ENCODE peak calls at places on chromosome 17, in ten cellular contexts. One of them, this sample, is unnamed.

GRCh38 chr17:78780852-78781338 is 1.2 kb downstream of the CYTH1 start:
- DNase-seq in neural progenitor cell: no peak
- DNase-seq in CD8-positive, alpha-beta memory T cell: no peak
- DNase-seq in ecto neural progenitor cell: no peak
- DNase-seq in H1: no peak
- DNase-seq in skeletal muscle cell: no peak
- DNase-seq in stimulated activated naive CD4-positive, alpha-beta T cell: peak
- DNase-seq in adipocyte: no peak
- DNase-seq in CD4-positive, alpha-beta T cell: peak
- DNase-seq in stimulated activated naive CD8-positive, alpha-beta T cell treated with anti-CD3 and anti-CD28 coated beads, Interleukin-15, Interleukin-2, amounts not matched to agents 100 U/mL and 50 U/mL, for 24 hours: peak
- DNase-seq in this sample: no peak

GRCh38 chr17:78448356-78448993 is 70.0 kb downstream of the PGS1 start:
- DNase-seq in neural progenitor cell: no peak
- DNase-seq in CD8-positive, alpha-beta memory T cell: no peak
- DNase-seq in ecto neural progenitor cell: no peak
- DNase-seq in H1: no peak
- DNase-seq in skeletal muscle cell: no peak
- DNase-seq in stimulated activated naive CD4-positive, alpha-beta T cell: no peak
- DNase-seq in adipocyte: no peak
- DNase-seq in CD4-positive, alpha-beta T cell: no peak
- DNase-seq in stimulated activated naive CD8-positive, alpha-beta T cell treated with anti-CD3 and anti-CD28 coated beads, Interleukin-15, Interleukin-2, amounts not matched to agents 100 U/mL and 50 U/mL, for 24 hours: no peak
- DNase-seq in this sample: no peak

GRCh38 chr17:48567209-48567608 is 10.9 kb downstream of the HOXB4 start:
- DNase-seq in neural progenitor cell: no peak
- DNase-seq in CD8-positive, alpha-beta memory T cell: no peak
- DNase-seq in ecto neural progenitor cell: no peak
- DNase-seq in H1: no peak
- DNase-seq in skeletal muscle cell: no peak
- DNase-seq in stimulated activated naive CD4-positive, alpha-beta T cell: no peak
- DNase-seq in adipocyte: no peak
- DNase-seq in CD4-positive, alpha-beta T cell: no peak
- DNase-seq in stimulated activated naive CD8-positive, alpha-beta T cell treated with anti-CD3 and anti-CD28 coated beads, Interleukin-15, Interleukin-2, amounts not matched to agents 100 U/mL and 50 U/mL, for 24 hours: no peak
- DNase-seq in this sample: no peak

GRCh38 chr17:57257911-57258885 is 1.9 kb downstream of the MSI2 start:
- DNase-seq in neural progenitor cell: peak
- DNase-seq in CD8-positive, alpha-beta memory T cell: no peak
- DNase-seq in ecto neural progenitor cell: peak
- DNase-seq in H1: no peak
- DNase-seq in skeletal muscle cell: no peak
- DNase-seq in stimulated activated naive CD4-positive, alpha-beta T cell: no peak
- DNase-seq in adipocyte: peak
- DNase-seq in CD4-positive, alpha-beta T cell: no peak
- DNase-seq in stimulated activated naive CD8-positive, alpha-beta T cell treated with anti-CD3 and anti-CD28 coated beads, Interleukin-15, Interleukin-2, amounts not matched to agents 100 U/mL and 50 U/mL, for 24 hours: no peak
- DNase-seq in this sample: no peak

GRCh38 chr17:49986396-49987289 is 8.4 kb downstream of the DLX3 start:
- DNase-seq in neural progenitor cell: no peak
- DNase-seq in CD8-positive, alpha-beta memory T cell: no peak
- DNase-seq in ecto neural progenitor cell: peak
- DNase-seq in H1: no peak
- DNase-seq in skeletal muscle cell: no peak
- DNase-seq in stimulated activated naive CD4-positive, alpha-beta T cell: no peak
- DNase-seq in adipocyte: no peak
- DNase-seq in CD4-positive, alpha-beta T cell: no peak
- DNase-seq in stimulated activated naive CD8-positive, alpha-beta T cell treated with anti-CD3 and anti-CD28 coated beads, Interleukin-15, Interleukin-2, amounts not matched to agents 100 U/mL and 50 U/mL, for 24 hours: no peak
- DNase-seq in this sample: no peak

GRCh38 chr17:42676424-42677011 is at the start of gene PLEKHH3:
- DNase-seq in neural progenitor cell: peak
- DNase-seq in CD8-positive, alpha-beta memory T cell: peak
- DNase-seq in ecto neural progenitor cell: no peak
- DNase-seq in H1: no peak
- DNase-seq in skeletal muscle cell: no peak
- DNase-seq in stimulated activated naive CD4-positive, alpha-beta T cell: no peak
- DNase-seq in adipocyte: no peak
- DNase-seq in CD4-positive, alpha-beta T cell: no peak
- DNase-seq in stimulated activated naive CD8-positive, alpha-beta T cell treated with anti-CD3 and anti-CD28 coated beads, Interleukin-15, Interleukin-2, amounts not matched to agents 100 U/mL and 50 U/mL, for 24 hours: peak
- DNase-seq in this sample: no peak

GRCh38 chr17:40089085-40089895 is 11.1 kb downstream of the NR1D1 start:
- DNase-seq in neural progenitor cell: no peak
- DNase-seq in CD8-positive, alpha-beta memory T cell: no peak
- DNase-seq in ecto neural progenitor cell: no peak
- DNase-seq in H1: no peak
- DNase-seq in skeletal muscle cell: no peak
- DNase-seq in stimulated activated naive CD4-positive, alpha-beta T cell: no peak
- DNase-seq in adipocyte: no peak
- DNase-seq in CD4-positive, alpha-beta T cell: no peak
- DNase-seq in stimulated activated naive CD8-positive, alpha-beta T cell treated with anti-CD3 and anti-CD28 coated beads, Interleukin-15, Interleukin-2, amounts not matched to agents 100 U/mL and 50 U/mL, for 24 hours: no peak
- DNase-seq in this sample: no peak

GRCh38 chr17:40442392-40443195 is 656 bp upstream of the IGFBP4 start:
- DNase-seq in neural progenitor cell: no peak
- DNase-seq in CD8-positive, alpha-beta memory T cell: no peak
- DNase-seq in ecto neural progenitor cell: no peak
- DNase-seq in H1: no peak
- DNase-seq in skeletal muscle cell: no peak
- DNase-seq in stimulated activated naive CD4-positive, alpha-beta T cell: no peak
- DNase-seq in adipocyte: peak
- DNase-seq in CD4-positive, alpha-beta T cell: no peak
- DNase-seq in stimulated activated naive CD8-positive, alpha-beta T cell treated with anti-CD3 and anti-CD28 coated beads, Interleukin-15, Interleukin-2, amounts not matched to agents 100 U/mL and 50 U/mL, for 24 hours: no peak
- DNase-seq in this sample: no peak

GRCh38 chr17:81551458-81552243 is 502 bp downstream of the FAAP100 start:
- DNase-seq in neural progenitor cell: peak
- DNase-seq in CD8-positive, alpha-beta memory T cell: no peak
- DNase-seq in ecto neural progenitor cell: peak
- DNase-seq in H1: no peak
- DNase-seq in skeletal muscle cell: no peak
- DNase-seq in stimulated activated naive CD4-positive, alpha-beta T cell: no peak
- DNase-seq in adipocyte: peak
- DNase-seq in CD4-positive, alpha-beta T cell: peak
- DNase-seq in stimulated activated naive CD8-positive, alpha-beta T cell treated with anti-CD3 and anti-CD28 coated beads, Interleukin-15, Interleukin-2, amounts not matched to agents 100 U/mL and 50 U/mL, for 24 hours: no peak
- DNase-seq in this sample: no peak

GRCh38 chr17:33033176-33033575 is 41.5 kb downstream of the SPACA3 start:
- DNase-seq in neural progenitor cell: no peak
- DNase-seq in CD8-positive, alpha-beta memory T cell: no peak
- DNase-seq in ecto neural progenitor cell: no peak
- DNase-seq in H1: no peak
- DNase-seq in skeletal muscle cell: no peak
- DNase-seq in stimulated activated naive CD4-positive, alpha-beta T cell: no peak
- DNase-seq in adipocyte: no peak
- DNase-seq in CD4-positive, alpha-beta T cell: no peak
- DNase-seq in stimulated activated naive CD8-positive, alpha-beta T cell treated with anti-CD3 and anti-CD28 coated beads, Interleukin-15, Interleukin-2, amounts not matched to agents 100 U/mL and 50 U/mL, for 24 hours: no peak
- DNase-seq in this sample: no peak

GRCh38 chr17:57315061-57315851 is 58.9 kb downstream of the MSI2 start:
- DNase-seq in neural progenitor cell: no peak
- DNase-seq in CD8-positive, alpha-beta memory T cell: no peak
- DNase-seq in ecto neural progenitor cell: no peak
- DNase-seq in H1: no peak
- DNase-seq in skeletal muscle cell: no peak
- DNase-seq in stimulated activated naive CD4-positive, alpha-beta T cell: no peak
- DNase-seq in adipocyte: no peak
- DNase-seq in CD4-positive, alpha-beta T cell: no peak
- DNase-seq in stimulated activated naive CD8-positive, alpha-beta T cell treated with anti-CD3 and anti-CD28 coated beads, Interleukin-15, Interleukin-2, amounts not matched to agents 100 U/mL and 50 U/mL, for 24 hours: no peak
- DNase-seq in this sample: no peak

GRCh38 chr17:33873218-33873617 is 381.9 kb upstream of the CCL2 start:
- DNase-seq in neural progenitor cell: no peak
- DNase-seq in CD8-positive, alpha-beta memory T cell: no peak
- DNase-seq in ecto neural progenitor cell: no peak
- DNase-seq in H1: no peak
- DNase-seq in skeletal muscle cell: no peak
- DNase-seq in stimulated activated naive CD4-positive, alpha-beta T cell: no peak
- DNase-seq in adipocyte: no peak
- DNase-seq in CD4-positive, alpha-beta T cell: no peak
- DNase-seq in stimulated activated naive CD8-positive, alpha-beta T cell treated with anti-CD3 and anti-CD28 coated beads, Interleukin-15, Interleukin-2, amounts not matched to agents 100 U/mL and 50 U/mL, for 24 hours: no peak
- DNase-seq in this sample: no peak

GRCh38 chr17:19262650-19263620 is 25.8 kb downstream of the EPN2 start:
- DNase-seq in neural progenitor cell: no peak
- DNase-seq in CD8-positive, alpha-beta memory T cell: no peak
- DNase-seq in ecto neural progenitor cell: no peak
- DNase-seq in H1: no peak
- DNase-seq in skeletal muscle cell: no peak
- DNase-seq in stimulated activated naive CD4-positive, alpha-beta T cell: no peak
- DNase-seq in adipocyte: peak
- DNase-seq in CD4-positive, alpha-beta T cell: no peak
- DNase-seq in stimulated activated naive CD8-positive, alpha-beta T cell treated with anti-CD3 and anti-CD28 coated beads, Interleukin-15, Interleukin-2, amounts not matched to agents 100 U/mL and 50 U/mL, for 24 hours: no peak
- DNase-seq in this sample: no peak

GRCh38 chr17:16212793-16213192 is 2.5 kb downstream of the NCOR1 start:
- DNase-seq in neural progenitor cell: no peak
- DNase-seq in CD8-positive, alpha-beta memory T cell: no peak
- DNase-seq in ecto neural progenitor cell: no peak
- DNase-seq in H1: no peak
- DNase-seq in skeletal muscle cell: no peak
- DNase-seq in stimulated activated naive CD4-positive, alpha-beta T cell: no peak
- DNase-seq in adipocyte: no peak
- DNase-seq in CD4-positive, alpha-beta T cell: no peak
- DNase-seq in stimulated activated naive CD8-positive, alpha-beta T cell treated with anti-CD3 and anti-CD28 coated beads, Interleukin-15, Interleukin-2, amounts not matched to agents 100 U/mL and 50 U/mL, for 24 hours: no peak
- DNase-seq in this sample: no peak

This sample was measured in non-pigmented ciliary epithelial cell.